ENCODE peak calls at places on chromosome 1, in six cellular contexts. Q, C, V, I, A and K are unnamed samples. For H3K4me1 and H3K36me3, the result is how much of the 10 kb centered on the place peaks cover.

GRCh38 chr1:154784924-154785531 is 85.1 kb downstream of the KCNN3 start:
- DNase-seq in C (peak), I (peak), A (no peak), V (peak), Q (peak), K (peak)

GRCh38 chr1:225888898-225889690 is at the start of gene LEFTY1:
- DNase-seq in A (no peak), C (no peak), I (no peak), V (peak), Q (no peak), K (no peak)

GRCh38 chr1:244065960-244066388 is 14.9 kb downstream of the ZBTB18 start:
- DNase-seq in I (no peak), A (no peak), C (no peak), V (no peak), Q (no peak), K (no peak)

GRCh38 chr1:28836421-28836956 is 24.5 kb downstream of the OPRD1 start:
- DNase-seq in Q (no peak), C (no peak), I (no peak), V (no peak), A (no peak), K (no peak)

GRCh38 chr1:232223887-232224286 is 406.0 kb downstream of the SIPA1L2 start:
- DNase-seq in C (no peak), Q (no peak), V (no peak), I (no peak), A (no peak), K (no peak)

GRCh38 chr1:230754831-230755230 is 7.6 kb downstream of the CAPN9 start:
- DNase-seq in C (no peak), V (no peak), A (no peak), I (no peak), Q (no peak), K (no peak)

GRCh38 chr1:42845866-42846256 is 552 bp upstream of the ZNF691 start:
- DNase-seq in A (no peak), I (no peak), C (no peak), V (no peak), Q (no peak), K (no peak)

GRCh38 chr1:54800899-54801759 is at the start of gene TTC22:
- DNase-seq in I (peak), A (peak), V (peak), Q (no peak), C (peak), K (peak)

GRCh38 chr1:29410476-29410875 is 174.2 kb downstream of the PTPRU start:
- DNase-seq in Q (no peak), V (no peak), A (no peak), I (no peak), C (no peak), K (no peak)

GRCh38 chr1:18907021-18907913 is 4.9 kb upstream of the ALDH4A1 start:
- DNase-seq in C (no peak), Q (peak), A (peak), I (peak), V (peak), K (peak)

GRCh38 chr1:17045623-17046022 is 8.2 kb downstream of the SDHB start:
- DNase-seq in V (no peak), I (no peak), Q (no peak), A (no peak), C (no peak), K (no peak)
- H3K4me3 ChIP-seq in V (peak), I (peak), Q (no peak), A (peak), C (no peak), K (no peak)

GRCh38 chr1:43946244-43947060 is at the start of gene IPO13:
- DNase-seq in V (peak), A (peak), I (peak), Q (peak), C (peak), K (peak)
- H3K4me1 ChIP-seq in V (under half), A (under half), I (under half), Q (under half), C (under half), K (under half)

GRCh38 chr1:206643118-206643698 is 7.9 kb downstream of the DYRK3 start:
- DNase-seq in A (no peak), V (no peak), C (no peak), I (no peak), Q (no peak), K (no peak)
- H3K36me3 ChIP-seq in A (under half), V (under half), C (under half), I (under half), Q (under half), K (under half)

GRCh38 chr1:27572679-27573426 is 31.1 kb downstream of the AHDC1 start:
- DNase-seq in I (peak), A (no peak), V (peak), Q (peak), C (no peak), K (no peak)

GRCh38 chr1:27574001-27574781 is 29.8 kb downstream of the AHDC1 start:
- DNase-seq in V (no peak), C (no peak), Q (no peak), A (no peak), I (no peak), K (no peak)

GRCh38 chr1:27575861-27576331 is 28.0 kb downstream of the AHDC1 start:
- DNase-seq in A (peak), I (peak), V (peak), Q (peak), C (peak), K (no peak)

GRCh38 chr1:27576846-27577245 is 27.1 kb downstream of the AHDC1 start:
- DNase-seq in C (no peak), A (no peak), Q (no peak), V (no peak), I (no peak), K (no peak)

DNA sequence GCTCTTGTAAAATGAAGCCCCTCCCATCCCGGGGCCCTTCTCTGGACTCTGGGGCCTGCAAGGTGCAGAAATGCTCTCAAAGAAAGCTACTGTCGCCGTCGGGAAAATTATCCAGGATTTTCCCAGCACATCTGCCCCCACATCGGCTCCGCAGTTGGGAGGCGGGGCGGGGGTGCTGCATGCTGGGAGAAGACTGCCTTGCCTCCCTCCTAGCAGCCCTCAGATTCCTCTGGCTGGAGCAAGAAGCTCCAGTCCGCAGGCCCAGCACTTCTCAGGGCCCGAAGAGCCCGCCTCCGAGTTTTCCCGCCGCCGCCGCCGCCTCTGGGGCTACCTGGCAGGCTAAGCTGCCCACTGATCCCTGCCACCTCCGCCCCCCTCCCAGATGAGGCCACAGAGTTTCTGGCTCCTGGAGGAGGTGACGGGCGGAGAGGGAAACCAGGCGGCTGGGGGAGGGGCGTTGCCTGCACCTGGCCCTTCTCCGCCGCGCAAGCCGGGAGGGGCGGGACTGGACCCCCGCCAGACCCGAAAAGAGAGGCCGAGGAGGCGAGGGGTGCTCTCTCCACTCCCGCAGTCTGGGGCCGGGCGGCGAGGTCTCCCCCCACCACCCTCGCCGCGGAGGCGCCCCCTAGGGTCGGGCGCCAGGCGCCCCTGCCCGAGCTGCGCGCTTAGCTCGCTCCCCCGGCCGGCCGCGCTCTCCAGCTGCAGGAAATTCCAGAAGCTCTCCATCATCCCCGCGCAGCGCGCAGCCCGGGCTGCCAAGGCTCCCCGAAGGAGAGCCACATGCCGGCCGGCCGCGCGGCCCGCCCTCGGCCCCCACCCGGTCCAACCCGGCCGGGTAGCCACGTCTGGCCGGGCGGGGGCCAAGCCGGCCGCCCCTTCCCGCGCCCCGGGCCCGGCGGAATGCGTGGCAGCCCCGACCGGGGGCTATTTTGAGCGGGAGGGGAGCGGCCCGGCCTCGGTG is 28.8 kb downstream of the AHDC1 start:
- DNase-seq in I (peak), V (peak), A (peak), Q (peak), C (peak), K (no peak)
- H3K4me3 ChIP-seq in I (peak), V (peak), A (peak), Q (peak), C (peak), K (no peak)